ENCODE peak calls at places on chromosomes 11 and 22, in five cellular contexts. J is NT2/D1, Z is colonic mucosa, D is aorta, B is GM12865. N is an unnamed sample.

GRCh38 chr22:46090051-46090591 is 60.2 kb upstream of the PPARA start:
- DNase-seq in J (no peak), Z (no peak), D (peak), B (no peak), N (no peak)

GRCh38 chr11:9619004-9619403 is 44.9 kb upstream of the SWAP70 start:
- DNase-seq in J (no peak), Z (no peak), D (no peak), B (no peak), N (no peak)

GRCh38 chr22:46070215-46070721 is 80.1 kb upstream of the PPARA start:
- DNase-seq in J (no peak), Z (peak), D (peak), B (peak), N (no peak)

GRCh38 chr11:19772480-19772879 is 59.8 kb downstream of the NAV2 start:
- DNase-seq in J (peak), Z (no peak), D (no peak), B (no peak), N (no peak)

GRCh38 chr22:32628626-32629587 is 154.3 kb downstream of the FBXO7 start:
- DNase-seq in J (no peak), Z (no peak), D (no peak), B (no peak), N (no peak)

GRCh38 chr22:32600184-32600583 is 125.6 kb downstream of the FBXO7 start:
- DNase-seq in J (no peak), Z (no peak), D (no peak), B (no peak), N (no peak)

GRCh38 chr11:129992161-129992944 is 10.3 kb downstream of the PRDM10 start:
- DNase-seq in J (no peak), Z (peak), D (no peak), B (peak), N (peak)

GRCh38 chr11:116467809-116468208 is 305.0 kb downstream of the BUD13 start:
- DNase-seq in J (no peak), Z (no peak), D (no peak), B (no peak), N (no peak)

GRCh38 chr22:36220457-36220921 is 18.8 kb downstream of the APOL2 start:
- DNase-seq in J (no peak), Z (no peak), D (no peak), B (no peak), N (no peak)

GRCh38 chr22:29110946-29111345 is 38.1 kb downstream of the KREMEN1 start:
- DNase-seq in J (no peak), Z (no peak), D (no peak), B (no peak), N (no peak)

GRCh38 chr11:86447763-86448480 is 73.2 kb downstream of the CCDC81 start:
- DNase-seq in J (no peak), Z (no peak), D (no peak), B (peak), N (peak)

GRCh38 chr11:77151804-77152513 is 23.9 kb downstream of the MYO7A start:
- DNase-seq in J (no peak), Z (no peak), D (no peak), B (no peak), N (peak)

GRCh38 chr22:28172948-28173360 is 253.9 kb upstream of the PITPNB start:
- DNase-seq in J (no peak), Z (no peak), D (no peak), B (no peak), N (peak)

GRCh38 chr11:106695506-106695905 is 322.8 kb downstream of the GUCY1A2 start:
- DNase-seq in J (no peak), Z (no peak), D (no peak), B (no peak), N (no peak)

GRCh38 chr11:91756829-91757480 is 467.7 kb upstream of the FAT3 start:
- DNase-seq in J (no peak), Z (no peak), D (no peak), B (no peak), N (no peak)

GRCh38 chr11:206002-206384 is 1.2 kb downstream of the BET1L start:
- DNase-seq in J (no peak), Z (peak), D (peak), B (peak), N (no peak)

GRCh38 chr11:121237686-121238658 is 54.6 kb upstream of the SC5D start:
- DNase-seq in J (no peak), Z (no peak), D (no peak), B (peak), N (no peak)

GRCh38 chr11:22703040-22703439 is 36.6 kb downstream of the GAS2 start:
- DNase-seq in J (peak), Z (peak), D (no peak), B (no peak), N (no peak)

GRCh38 chr11:10719616-10720015 is 26.1 kb upstream of the IRAG1 start:
- DNase-seq in J (no peak), Z (no peak), D (no peak), B (no peak), N (no peak)

GRCh38 chr22:42442746-42443145 is 10.5 kb upstream of the NFAM1 start:
- DNase-seq in J (no peak), Z (no peak), D (no peak), B (no peak), N (no peak)

GRCh38 chr22:42446151-42446550 is 13.9 kb upstream of the NFAM1 start:
- DNase-seq in J (no peak), Z (no peak), D (no peak), B (no peak), N (no peak)

GRCh38 chr22:42444060-42444904 is 12.1 kb upstream of the NFAM1 start:
- DNase-seq in J (peak), Z (peak), D (peak), B (peak), N (peak)

GRCh38 chr22:42440728-42441127 is 8.5 kb upstream of the NFAM1 start:
- DNase-seq in J (no peak), Z (no peak), D (no peak), B (no peak), N (no peak)

GRCh38 chr22:42443240-42444059 is 11.2 kb upstream of the NFAM1 start:
- DNase-seq in J (no peak), Z (no peak), D (no peak), B (no peak), N (peak)
- H3K4me3 ChIP-seq in J (no peak), Z (peak), D (no peak), B (peak), N (peak)

DNA sequence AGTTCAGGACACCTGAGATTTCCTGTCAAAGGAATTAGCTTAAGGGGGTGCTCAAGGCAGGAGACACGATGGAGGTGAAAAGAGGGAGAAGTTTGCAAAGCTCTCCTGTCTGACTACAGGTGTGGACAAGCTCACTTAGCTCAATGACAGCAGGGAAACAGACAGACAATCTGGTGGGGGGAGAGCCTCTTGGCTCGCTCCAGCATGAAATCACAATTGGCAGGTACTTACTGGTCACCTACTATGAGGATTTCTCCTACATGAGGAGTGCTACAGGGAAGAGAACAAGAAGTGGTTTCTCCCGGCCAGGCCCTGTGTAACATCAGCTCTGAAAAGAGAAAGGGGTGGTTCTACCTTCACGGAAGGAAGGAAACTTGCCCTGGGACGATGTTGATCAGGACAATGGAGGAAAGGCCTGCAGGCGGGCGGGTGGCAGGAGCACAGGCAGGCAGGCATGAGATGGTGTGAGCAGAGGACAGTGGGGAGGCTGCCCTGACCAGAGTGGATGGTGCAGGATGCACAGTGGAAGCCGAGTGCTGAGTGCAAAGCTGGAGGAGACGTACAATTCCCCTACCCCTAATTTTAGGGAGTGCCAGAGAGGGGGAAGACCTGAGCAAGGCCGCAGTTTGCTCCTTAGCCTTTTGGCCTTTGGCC is 57.9 kb upstream of the CRTAM start:
- DNase-seq in J (no peak), Z (no peak), D (no peak), B (no peak), N (no peak)
- H3K4me3 ChIP-seq in J (no peak), Z (no peak), D (no peak), B (no peak), N (no peak)

GRCh38 chr11:7487360-7487759 is 2.1 kb downstream of the OLFML1 start:
- DNase-seq in J (no peak), Z (no peak), D (no peak), B (no peak), N (no peak)
- H3K4me3 ChIP-seq in J (no peak), Z (no peak), D (no peak), B (no peak), N (no peak)

GRCh38 chr11:66290332-66290629 is 1.3 kb upstream of the YIF1A start:
- DNase-seq in J (no peak), Z (no peak), D (no peak), B (no peak), N (no peak)
- H3K4me3 ChIP-seq in J (peak), Z (peak), D (no peak), B (no peak), N (peak)

GRCh38 chr11:2892215-2893020 is 6.8 kb upstream of the CDKN1C start:
- DNase-seq in J (no peak), Z (peak), D (peak), B (peak), N (peak)
- H3K4me3 ChIP-seq in J (peak), Z (peak), D (no peak), B (peak), N (peak)

GRCh38 chr22:41382098-41382578 is 396 bp downstream of the TEF start:
- DNase-seq in J (no peak), Z (peak), D (peak), B (peak), N (peak)
- H3K4me3 ChIP-seq in J (peak), Z (peak), D (peak), B (peak), N (peak)

DNA sequence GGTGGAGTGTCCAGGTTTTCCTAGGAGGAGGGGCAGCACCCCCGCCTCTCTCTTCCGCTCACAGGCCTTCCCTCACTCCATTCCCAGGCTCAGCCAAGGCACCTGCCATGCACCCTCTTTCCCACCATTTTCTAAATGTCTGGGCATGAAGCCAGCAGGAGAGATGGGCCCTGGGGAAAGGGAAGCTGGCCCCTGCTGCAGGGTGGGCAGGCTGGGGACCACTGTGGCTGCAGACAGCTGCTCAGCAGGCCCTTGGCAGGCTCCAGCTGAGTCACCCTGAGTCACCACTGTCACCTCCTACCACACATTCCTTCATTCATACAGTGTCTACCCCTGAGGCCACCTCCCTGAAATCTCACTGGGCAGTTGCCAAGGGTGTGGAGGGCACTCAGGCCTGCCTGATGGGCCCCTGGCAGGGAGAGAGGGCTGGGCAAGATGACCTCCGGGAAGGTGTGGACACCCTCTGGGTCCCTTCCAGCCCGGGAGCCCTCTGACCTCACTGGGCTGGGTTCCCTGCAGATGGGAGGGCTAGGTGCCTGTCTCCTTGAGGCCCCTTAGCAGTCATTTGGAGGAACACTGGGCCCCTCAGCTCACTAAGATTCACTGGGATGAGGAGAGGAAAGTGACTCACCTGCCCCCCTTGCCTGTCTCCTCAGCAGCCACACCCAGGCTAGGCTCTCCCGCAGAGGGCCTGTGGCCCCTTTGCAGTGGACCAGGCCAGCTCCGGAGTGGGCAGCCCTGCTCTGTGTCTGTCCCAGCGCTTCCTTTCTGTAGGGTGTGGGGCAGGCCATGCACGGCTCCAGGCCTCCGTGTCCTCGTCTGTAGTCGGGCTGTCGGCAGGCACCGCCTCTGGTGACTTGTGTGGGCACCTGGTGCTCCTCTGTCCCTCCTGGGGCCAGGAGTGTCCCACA is 7.8 kb downstream of the MYEOV start:
- DNase-seq in J (no peak), Z (peak), D (peak), B (no peak), N (no peak)
- H3K4me3 ChIP-seq in J (no peak), Z (no peak), D (no peak), B (no peak), N (no peak)

DNA sequence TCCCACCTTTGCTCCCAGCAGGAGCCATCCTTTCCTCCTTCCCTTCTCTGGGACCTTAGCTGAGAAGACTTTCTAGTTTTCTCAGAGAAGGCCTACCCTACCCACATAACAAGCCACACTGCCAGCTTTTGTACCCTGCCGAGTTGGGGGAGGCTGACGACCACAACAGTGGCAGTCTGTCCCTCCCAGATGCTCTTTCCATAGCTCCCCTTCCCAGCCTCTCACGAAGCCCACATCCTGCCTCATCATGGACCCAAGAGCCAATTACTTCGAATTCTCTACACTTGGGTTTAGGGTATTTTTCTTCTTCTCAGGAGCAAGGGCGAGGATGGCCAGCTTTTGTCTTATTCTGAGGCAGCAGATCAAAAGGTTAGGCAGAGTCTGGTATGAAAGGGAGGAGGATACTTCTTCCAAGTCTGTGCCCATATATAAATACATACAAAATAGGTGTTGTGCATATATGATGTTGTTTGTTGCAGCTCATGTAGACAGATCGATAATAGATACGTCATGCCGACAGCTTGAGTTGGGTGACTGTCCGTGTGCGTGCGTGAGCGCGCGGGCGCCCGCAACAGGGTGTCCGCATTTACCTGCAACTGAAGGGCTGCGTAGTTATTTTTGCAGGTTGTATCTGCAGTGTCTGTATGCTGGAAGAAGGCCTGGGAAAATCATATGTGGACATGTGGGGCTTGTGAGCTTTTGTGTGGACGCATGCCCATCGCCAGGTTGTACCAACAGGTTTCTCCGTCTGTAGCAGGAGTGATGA is 846 bp upstream of the NRGN start:
- DNase-seq in J (no peak), Z (no peak), D (no peak), B (no peak), N (peak)
- H3K4me3 ChIP-seq in J (peak), Z (no peak), D (no peak), B (no peak), N (peak)